ENCODE peak calls at places on chromosomes 16 and 17, in seven cellular contexts. A, T, C, E, W, J and B are unnamed samples.

GRCh38 chr17:75643033-75644017 is 10.1 kb downstream of the SMIM5 start:
- ATAC-seq in T (no peak), E (no peak), A (no peak), W (no peak), C (peak; percentile 14), J (no peak), B (no peak)

GRCh38 chr16:17261197-17261858 is 209.4 kb downstream of the XYLT1 start:
- ATAC-seq in A (no peak), E (no peak), J (peak; percentile 58), T (no peak), C (no peak), W (peak; percentile 77), B (no peak)

GRCh38 chr16:13012591-13012990 is 111.2 kb downstream of the SHISA9 start:
- ATAC-seq in W (no peak), T (no peak), E (no peak), J (no peak), C (no peak), A (no peak), B (no peak)

GRCh38 chr16:65306722-65307121 is 184.9 kb upstream of the CDH11 start:
- ATAC-seq in A (no peak), J (no peak), T (no peak), C (no peak), E (no peak), W (no peak), B (no peak)

GRCh38 chr17:10292057-10292931 is 80.5 kb downstream of the MYH13 start:
- ATAC-seq in W (no peak), J (no peak), A (peak; percentile 86), T (peak; percentile 97), C (peak; percentile 81), E (peak; percentile 38), B (peak; percentile 77)

GRCh38 chr17:39062846-39063680 is 88.4 kb downstream of the PLXDC1 start:
- ATAC-seq in J (no peak), E (no peak), W (no peak), C (no peak), A (no peak), T (no peak), B (no peak)

GRCh38 chr17:76643553-76644148 is at the start of gene ST6GALNAC1:
- ATAC-seq in W (peak; percentile 19), T (peak; percentile 74), C (no peak), A (peak; percentile 76), E (peak; percentile 68), J (no peak), B (no peak)

GRCh38 chr17:1040216-1040600 is 43.3 kb downstream of the TIMM22 start:
- ATAC-seq in E (peak; percentile 6), W (no peak), T (no peak), J (no peak), C (peak; percentile 43), A (peak; percentile 14), B (no peak)

GRCh38 chr17:16443390-16444257 is 28.3 kb downstream of the TRPV2 start:
- ATAC-seq in C (no peak), J (no peak), A (no peak), W (no peak), E (no peak), T (peak; percentile 16), B (no peak)

GRCh38 chr17:78674156-78674555 is 97.0 kb upstream of the DNAH17 start:
- ATAC-seq in A (peak; percentile 36), J (no peak), C (no peak), W (no peak), E (peak; percentile 20), T (no peak), B (no peak)

GRCh38 chr16:90009172-90009899 is 9.9 kb downstream of the DBNDD1 start:
- ATAC-seq in W (no peak), J (peak; percentile 9), C (no peak), A (no peak), T (no peak), E (peak; percentile 7), B (no peak)

GRCh38 chr16:87979352-87979751 is 28.1 kb downstream of the BANP start:
- ATAC-seq in E (no peak), A (peak; percentile 93), T (no peak), W (no peak), J (no peak), C (peak; percentile 68), B (no peak)